ENCODE peak calls at places on chromosomes 4 and X, in nine cellular contexts. Z is GM04504, P is T-helper 2 cell, M is mammary epithelial cell, H is EH, I is heart right ventricle, R is bronchial epithelial cell, K is nephron progenitor cell, C is heart left ventricle. W is an unnamed sample.

GRCh38 chr4:66169341-66169740 is 499.1 kb upstream of the EPHA5 start:
- DNase-seq in Z (no peak), P (peak; percentile 3), M (peak; percentile 5), K (no peak), C (no peak), H (peak; percentile 46), R (no peak), I (no peak), W (peak; percentile 46)

GRCh38 chrX:30865020-30865419 is 24.0 kb downstream of the TAB3 start:
- DNase-seq in K (peak; percentile 4), H (peak; percentile 1), I (no peak), P (no peak), C (no peak), M (peak; percentile 21), R (peak; percentile 27), Z (no peak), W (peak; percentile 48)

GRCh38 chr4:152937535-152938236 is 1.6 kb downstream of the FHDC1 start:
- DNase-seq in Z (peak; percentile 3), C (peak; percentile 27), R (no peak), K (peak; percentile 57), H (peak; percentile 55), I (peak; percentile 23), P (peak; percentile 33), M (peak; percentile 58), W (peak; percentile 63)

GRCh38 chrX:9532349-9532748 is 67.5 kb downstream of the TBL1X start:
- DNase-seq in H (no peak), K (no peak), I (peak; percentile 10), C (peak; percentile 20), R (no peak), Z (no peak), P (no peak), M (no peak), W (no peak)

GRCh38 chrX:20968996-20969395 is 405.2 kb upstream of the CNKSR2 start:
- DNase-seq in I (no peak), Z (no peak), H (peak; percentile 0), R (peak; percentile 35), K (no peak), M (peak; percentile 56), P (no peak), C (no peak), W (peak; percentile 43)

GRCh38 chr4:151418385-151418784 is 9.4 kb downstream of the FHIP1A start:
- DNase-seq in P (no peak), K (no peak), H (peak; percentile 87), I (no peak), C (no peak), Z (peak; percentile 63), R (peak; percentile 98), M (peak; percentile 93), W (peak; percentile 94)

GRCh38 chrX:2316534-2316933 is 184.2 kb downstream of the DHRSX start:
- DNase-seq in K (no peak), R (no peak), P (no peak), I (no peak), H (peak; percentile 52), M (no peak), C (no peak), Z (no peak), W (no peak)

GRCh38 chrX:111779582-111779981 is 96.4 kb upstream of the TRPC5OS start:
- DNase-seq in I (no peak), C (no peak), Z (no peak), R (peak; percentile 18), H (no peak), K (no peak), M (no peak), P (no peak), W (peak; percentile 9)

GRCh38 chrX:39896951-39897740 is 200.6 kb downstream of the BCOR start:
- DNase-seq in Z (no peak), H (peak; percentile 83), C (no peak), R (peak; percentile 74), M (peak; percentile 57), I (peak; percentile 20), P (no peak), K (peak; percentile 41), W (peak; percentile 78)

GRCh38 chr4:153082322-153083301 is 121.6 kb upstream of the TRIM2 start:
- DNase-seq in M (peak; percentile 66), P (no peak), R (peak; percentile 81), I (no peak), K (no peak), Z (no peak), C (no peak), H (no peak), W (peak; percentile 70)

GRCh38 chr4:4439782-4440181 is 52.9 kb downstream of the NSG1 start:
- DNase-seq in M (no peak), K (no peak), I (no peak), Z (no peak), R (no peak), C (no peak), P (no peak), H (no peak), W (no peak)

GRCh38 chrX:101079736-101080135 is 1.1 kb downstream of the TMEM35A start:
- DNase-seq in M (no peak), R (no peak), Z (no peak), C (no peak), P (no peak), H (no peak), I (no peak), K (peak; percentile 5), W (no peak)

GRCh38 chr4:183402771-183403170 is 41.7 kb upstream of the CDKN2AIP start:
- DNase-seq in P (no peak), C (no peak), Z (no peak), M (no peak), H (peak; percentile 48), K (no peak), I (no peak), R (no peak), W (no peak)

GRCh38 chrX:39996561-39996960 is 101.2 kb downstream of the BCOR start:
- DNase-seq in H (no peak), M (no peak), R (no peak), P (no peak), Z (no peak), K (no peak), C (no peak), I (no peak), W (no peak)

GRCh38 chrX:15525664-15526416 is 25.2 kb downstream of the BMX start:
- DNase-seq in I (no peak), M (peak; percentile 39), R (peak; percentile 10), H (no peak), Z (no peak), K (no peak), P (no peak), C (no peak), W (no peak)

GRCh38 chr4:22091351-22091731 is 142.8 kb upstream of the KCNIP4 start:
- DNase-seq in C (no peak), H (no peak), M (no peak), P (no peak), Z (no peak), R (no peak), I (no peak), K (no peak), W (no peak)

GRCh38 chr4:42280327-42281095 is 116.8 kb upstream of the SHISA3 start:
- DNase-seq in Z (no peak), M (no peak), I (no peak), H (peak; percentile 20), P (peak; percentile 33), C (no peak), R (peak; percentile 24), K (peak; percentile 15), W (peak; percentile 28)

GRCh38 chr4:132396636-132397035 is 752.5 kb upstream of the PCDH10 start:
- DNase-seq in Z (no peak), R (no peak), H (peak; percentile 2), K (no peak), P (no peak), I (no peak), C (no peak), M (no peak), W (no peak)

GRCh38 chr4:138507527-138507926 is 265.4 kb upstream of the SLC7A11 start:
- DNase-seq in Z (no peak), P (no peak), K (no peak), R (no peak), H (peak; percentile 86), C (no peak), I (no peak), M (no peak), W (no peak)